ENCODE peak calls at places on chromosome 17, in four cellular contexts. One of them, this sample, is unnamed.

GRCh38 chr17:42387663-42388380 is 420 bp downstream of the STAT3 start:
- DNase-seq in upper lobe of right lung: peak
- DNase-seq in WTC11: peak
- DNase-seq in chondrocyte: no peak
- DNase-seq in this sample: peak

GRCh38 chr17:31457391-31458234 is 66.1 kb downstream of the RAB11FIP4 start:
- DNase-seq in upper lobe of right lung: no peak
- DNase-seq in WTC11: no peak
- DNase-seq in chondrocyte: no peak
- DNase-seq in this sample: no peak

GRCh38 chr17:21678451-21679081 is 13.8 kb upstream of the KCNJ18 start:
- DNase-seq in upper lobe of right lung: peak
- DNase-seq in WTC11: no peak
- DNase-seq in chondrocyte: no peak
- DNase-seq in this sample: peak

GRCh38 chr17:791807-792206 is 9.7 kb downstream of the MRM3 start:
- DNase-seq in upper lobe of right lung: no peak
- DNase-seq in WTC11: no peak
- DNase-seq in chondrocyte: peak
- DNase-seq in this sample: peak

GRCh38 chr17:50093246-50093645 is 1.9 kb upstream of the PDK2 start:
- DNase-seq in upper lobe of right lung: no peak
- DNase-seq in WTC11: no peak
- DNase-seq in chondrocyte: no peak
- DNase-seq in this sample: no peak

GRCh38 chr17:78075011-78075410 is 53.5 kb downstream of the TMC6 start:
- DNase-seq in upper lobe of right lung: no peak
- DNase-seq in WTC11: no peak
- DNase-seq in chondrocyte: no peak
- DNase-seq in this sample: no peak

GRCh38 chr17:2710075-2710803 is 1.3 kb downstream of the CLUH start:
- DNase-seq in upper lobe of right lung: peak
- DNase-seq in WTC11: no peak
- DNase-seq in chondrocyte: no peak
- DNase-seq in this sample: no peak

GRCh38 chr17:45248132-45248936 is 13.6 kb downstream of the SPATA32 start:
- DNase-seq in upper lobe of right lung: peak
- DNase-seq in WTC11: peak
- DNase-seq in chondrocyte: no peak
- DNase-seq in this sample: peak

GRCh38 chr17:42475853-42476252 is 17.2 kb downstream of the ATP6V0A1 start:
- DNase-seq in upper lobe of right lung: no peak
- DNase-seq in WTC11: no peak
- DNase-seq in chondrocyte: no peak
- DNase-seq in this sample: no peak

GRCh38 chr17:310111-311010 is 42.2 kb downstream of the RPH3AL start:
- DNase-seq in upper lobe of right lung: peak
- DNase-seq in WTC11: no peak
- DNase-seq in chondrocyte: peak
- DNase-seq in this sample: peak

GRCh38 chr17:78204387-78205123 is 9.5 kb upstream of the BIRC5 start:
- DNase-seq in upper lobe of right lung: no peak
- DNase-seq in WTC11: no peak
- DNase-seq in chondrocyte: no peak
- DNase-seq in this sample: no peak

GRCh38 chr17:40075216-40076100 is 12.7 kb downstream of the THRA start:
- DNase-seq in upper lobe of right lung: peak
- DNase-seq in WTC11: peak
- DNase-seq in chondrocyte: no peak
- DNase-seq in this sample: peak

GRCh38 chr17:61799812-61800484 is 63.4 kb downstream of the BRIP1 start:
- DNase-seq in upper lobe of right lung: no peak
- DNase-seq in WTC11: no peak
- DNase-seq in chondrocyte: no peak
- DNase-seq in this sample: no peak

GRCh38 chr17:11981862-11982261 is 15.4 kb downstream of the ZNF18 start:
- DNase-seq in upper lobe of right lung: no peak
- DNase-seq in WTC11: no peak
- DNase-seq in chondrocyte: no peak
- DNase-seq in this sample: no peak

GRCh38 chr17:7314719-7315569 is at the start of gene GPS2:
- DNase-seq in upper lobe of right lung: peak
- DNase-seq in WTC11: peak
- DNase-seq in chondrocyte: peak
- DNase-seq in this sample: peak

GRCh38 chr17:45318561-45319230 is 1.9 kb upstream of the MAP3K14 start:
- DNase-seq in upper lobe of right lung: no peak
- DNase-seq in WTC11: no peak
- DNase-seq in chondrocyte: no peak
- DNase-seq in this sample: no peak

GRCh38 chr17:40122944-40123810 is 1.4 kb downstream of the MSL1 start:
- DNase-seq in upper lobe of right lung: peak
- DNase-seq in WTC11: peak
- DNase-seq in chondrocyte: no peak
- DNase-seq in this sample: peak

GRCh38 chr17:6996256-6997111 is 635 bp downstream of the ALOX12 start:
- DNase-seq in upper lobe of right lung: no peak
- DNase-seq in WTC11: no peak
- DNase-seq in chondrocyte: no peak
- DNase-seq in this sample: no peak

GRCh38 chr17:66726371-66726770 is 108.5 kb upstream of the CACNG5 start:
- DNase-seq in upper lobe of right lung: no peak
- DNase-seq in WTC11: no peak
- DNase-seq in chondrocyte: no peak
- DNase-seq in this sample: no peak

GRCh38 chr17:17970699-17971430 is 1.3 kb downstream of the TOM1L2 start:
- DNase-seq in upper lobe of right lung: no peak
- DNase-seq in WTC11: no peak
- DNase-seq in chondrocyte: no peak
- DNase-seq in this sample: no peak

GRCh38 chr17:69348441-69348840 is 21.5 kb upstream of the ABCA5 start:
- DNase-seq in upper lobe of right lung: no peak
- DNase-seq in WTC11: no peak
- DNase-seq in chondrocyte: no peak
- DNase-seq in this sample: no peak

GRCh38 chr17:44935116-44935515 is 12.5 kb downstream of the KIF18B start:
- DNase-seq in upper lobe of right lung: peak
- DNase-seq in WTC11: no peak
- DNase-seq in chondrocyte: peak
- DNase-seq in this sample: peak

GRCh38 chr17:58417300-58418092 is at the start of gene RNF43:
- DNase-seq in upper lobe of right lung: peak
- DNase-seq in WTC11: peak
- DNase-seq in chondrocyte: no peak
- DNase-seq in this sample: peak

GRCh38 chr17:33689725-33690124 is 396.6 kb upstream of the ASIC2 start:
- DNase-seq in upper lobe of right lung: no peak
- DNase-seq in WTC11: no peak
- DNase-seq in chondrocyte: no peak
- DNase-seq in this sample: no peak
- TF ChIP-seq CTCF in upper lobe of right lung: no peak
- TF ChIP-seq CTCF in WTC11: no peak
- TF ChIP-seq CTCF in chondrocyte: no peak
- TF ChIP-seq CTCF in this sample: no peak

GRCh38 chr17:75289122-75289831 is at the start of gene SLC25A19:
- DNase-seq in upper lobe of right lung: peak
- DNase-seq in WTC11: peak
- DNase-seq in chondrocyte: peak
- DNase-seq in this sample: peak
- TF ChIP-seq CTCF in upper lobe of right lung: peak
- TF ChIP-seq CTCF in WTC11: no peak
- TF ChIP-seq CTCF in chondrocyte: peak
- TF ChIP-seq CTCF in this sample: peak

DNA sequence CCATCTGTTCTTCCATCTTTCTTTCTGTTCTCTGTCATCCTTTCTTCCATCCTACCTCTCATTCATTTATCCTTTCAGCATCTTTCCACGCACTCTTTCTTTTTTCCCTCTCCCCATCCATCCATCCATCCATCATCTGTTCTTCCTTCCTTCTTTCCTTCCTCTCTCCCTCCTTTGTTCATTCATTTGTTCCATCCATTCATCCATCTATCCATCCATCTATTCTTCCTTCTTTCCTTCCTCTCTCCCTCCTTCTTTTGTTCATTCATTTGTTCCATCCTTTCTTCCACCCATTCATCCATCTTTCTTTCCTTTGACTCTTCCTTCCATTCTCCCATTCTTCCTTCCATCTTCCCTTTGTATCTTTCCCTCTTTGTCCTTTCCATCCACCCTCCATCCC is 39.2 kb downstream of the ARHGAP23 start:
- DNase-seq in upper lobe of right lung: no peak
- DNase-seq in WTC11: no peak
- DNase-seq in chondrocyte: no peak
- DNase-seq in this sample: no peak
- TF ChIP-seq CTCF in upper lobe of right lung: no peak
- TF ChIP-seq CTCF in WTC11: no peak
- TF ChIP-seq CTCF in chondrocyte: no peak
- TF ChIP-seq CTCF in this sample: no peak

GRCh38 chr17:46793541-46793940 is 25.0 kb downstream of the WNT3 start:
- DNase-seq in upper lobe of right lung: no peak
- DNase-seq in WTC11: no peak
- DNase-seq in chondrocyte: no peak
- DNase-seq in this sample: no peak

GRCh38 chr17:46789610-46790009 is 28.9 kb downstream of the WNT3 start:
- DNase-seq in upper lobe of right lung: no peak
- DNase-seq in WTC11: no peak
- DNase-seq in chondrocyte: no peak
- DNase-seq in this sample: no peak

GRCh38 chr17:46790216-46790615 is 28.3 kb downstream of the WNT3 start:
- DNase-seq in upper lobe of right lung: no peak
- DNase-seq in WTC11: no peak
- DNase-seq in chondrocyte: no peak
- DNase-seq in this sample: no peak

GRCh38 chr17:46792071-46792470 is 26.4 kb downstream of the WNT3 start:
- DNase-seq in upper lobe of right lung: no peak
- DNase-seq in WTC11: no peak
- DNase-seq in chondrocyte: no peak
- DNase-seq in this sample: no peak

DNA sequence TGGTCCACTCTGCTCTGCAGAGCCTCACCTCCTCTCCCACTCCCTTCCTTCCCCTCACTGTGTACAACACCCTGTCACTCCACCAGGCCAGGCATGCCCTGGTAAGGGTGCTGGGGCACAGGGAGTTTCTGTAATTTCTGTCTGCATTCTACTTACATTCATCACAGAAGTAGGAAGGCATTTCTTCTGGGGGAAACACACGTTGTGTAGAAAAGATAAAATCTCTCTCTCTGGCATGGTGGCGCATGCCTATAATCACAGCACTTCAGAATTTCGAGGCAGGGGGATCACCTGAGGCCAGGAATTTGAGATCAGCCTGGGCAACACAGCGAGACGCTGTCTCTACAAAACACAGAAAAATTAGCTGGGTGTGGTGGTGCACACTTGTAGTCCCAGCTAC is 27.0 kb downstream of the WNT3 start:
- DNase-seq in upper lobe of right lung: no peak
- DNase-seq in WTC11: no peak
- DNase-seq in chondrocyte: no peak
- DNase-seq in this sample: no peak
- TF ChIP-seq CTCF in upper lobe of right lung: no peak
- TF ChIP-seq CTCF in WTC11: no peak
- TF ChIP-seq CTCF in chondrocyte: no peak
- TF ChIP-seq CTCF in this sample: no peak

DNA sequence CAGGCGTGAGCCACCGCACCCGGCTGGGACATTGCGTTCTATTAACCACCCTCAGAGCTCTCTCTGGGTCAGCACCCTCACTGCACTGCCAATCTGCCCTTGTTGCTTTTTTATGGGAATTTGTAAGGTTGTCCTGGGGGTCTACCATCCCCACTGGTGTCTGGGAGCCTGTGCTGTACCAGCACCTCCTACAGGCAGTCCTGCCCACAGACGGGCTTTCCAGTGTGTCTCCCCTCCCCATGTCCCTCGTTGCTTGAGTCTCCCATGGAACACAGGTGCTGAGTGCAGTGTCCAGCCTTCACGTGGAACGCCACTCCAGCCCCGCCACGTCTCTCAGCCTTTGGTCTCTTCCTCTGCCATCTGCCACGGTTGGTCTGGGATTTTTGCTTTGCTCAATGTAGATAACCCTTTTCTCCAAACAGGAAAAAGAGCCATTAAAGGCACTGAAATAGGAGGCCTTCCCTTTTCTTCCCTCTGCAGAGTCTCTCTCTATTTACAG is 68.0 kb upstream of the CBX4 start:
- DNase-seq in upper lobe of right lung: peak
- DNase-seq in WTC11: peak
- DNase-seq in chondrocyte: peak
- DNase-seq in this sample: peak
- TF ChIP-seq CTCF in upper lobe of right lung: no peak
- TF ChIP-seq CTCF in WTC11: no peak
- TF ChIP-seq CTCF in chondrocyte: no peak
- TF ChIP-seq CTCF in this sample: no peak

DNA sequence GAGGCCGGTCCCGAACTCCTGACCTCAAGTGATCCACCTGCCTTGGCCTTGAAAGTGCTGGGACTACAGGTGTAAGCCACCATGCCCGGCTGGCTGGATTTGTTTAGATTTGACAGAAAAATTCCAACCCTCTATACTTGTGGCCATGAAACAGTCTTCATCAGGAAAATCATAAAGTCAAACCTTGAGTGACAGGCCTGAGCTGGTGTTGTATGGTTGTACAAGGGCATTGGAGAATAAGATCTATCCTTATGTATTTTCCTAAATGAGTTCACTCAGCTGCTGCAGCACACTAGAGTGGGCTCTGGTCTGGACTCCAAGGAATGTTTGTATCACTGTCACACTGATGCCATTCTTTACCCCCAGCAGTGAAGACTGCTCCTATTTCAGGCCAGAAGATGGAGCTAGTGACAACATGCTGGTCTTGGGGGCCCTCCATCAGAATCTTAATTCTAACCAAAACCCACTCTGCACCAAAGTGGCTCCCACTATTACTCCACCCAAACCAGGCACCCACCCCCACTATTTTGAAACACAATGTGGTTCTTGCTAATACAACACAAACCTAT is 27.4 kb downstream of the SNX11 start:
- DNase-seq in upper lobe of right lung: no peak
- DNase-seq in WTC11: peak
- DNase-seq in chondrocyte: no peak
- DNase-seq in this sample: no peak
- TF ChIP-seq CTCF in upper lobe of right lung: no peak
- TF ChIP-seq CTCF in WTC11: no peak
- TF ChIP-seq CTCF in chondrocyte: peak
- TF ChIP-seq CTCF in this sample: no peak

GRCh38 chr17:81807210-81807719 is 3.3 kb downstream of the GCGR start:
- DNase-seq in upper lobe of right lung: no peak
- DNase-seq in WTC11: no peak
- DNase-seq in chondrocyte: no peak
- DNase-seq in this sample: no peak

GRCh38 chr17:81807839-81808238 is 3.9 kb downstream of the GCGR start:
- DNase-seq in upper lobe of right lung: no peak
- DNase-seq in WTC11: no peak
- DNase-seq in chondrocyte: no peak
- DNase-seq in this sample: no peak

GRCh38 chr17:81810476-81810875 is 6.5 kb downstream of the GCGR start:
- DNase-seq in upper lobe of right lung: no peak
- DNase-seq in WTC11: no peak
- DNase-seq in chondrocyte: no peak
- DNase-seq in this sample: no peak

GRCh38 chr17:81809556-81809998 is 5.6 kb downstream of the GCGR start:
- DNase-seq in upper lobe of right lung: no peak
- DNase-seq in WTC11: no peak
- DNase-seq in chondrocyte: no peak
- DNase-seq in this sample: no peak

GRCh38 chr17:81808778-81809555 is 5.0 kb downstream of the GCGR start:
- DNase-seq in upper lobe of right lung: no peak
- DNase-seq in WTC11: no peak
- DNase-seq in chondrocyte: no peak
- DNase-seq in this sample: no peak
- TF ChIP-seq CTCF in upper lobe of right lung: no peak
- TF ChIP-seq CTCF in WTC11: no peak
- TF ChIP-seq CTCF in chondrocyte: peak
- TF ChIP-seq CTCF in this sample: no peak

This sample was measured in spleen.